ENCODE peak calls at places on chromosomes 6 and 20, in four cellular contexts. C is spleen, G is NT2/D1, M is T1000. B is an unnamed sample.

GRCh38 chr20:55714082-55714481 is 291.2 kb downstream of the CBLN4 start:
- DNase-seq in C (no peak), G (no peak), M (no peak), B (no peak)

GRCh38 chr20:51757226-51757625 is 11.0 kb downstream of the ATP9A start:
- DNase-seq in C (no peak), G (no peak), M (no peak), B (no peak)

GRCh38 chr20:4173142-4173541 is 157.8 kb upstream of the RNF24 start:
- DNase-seq in C (no peak), G (no peak), M (no peak), B (no peak)

GRCh38 chr6:43395822-43396221 is 26.4 kb upstream of the ZNF318 start:
- DNase-seq in C (no peak), G (no peak), M (no peak), B (no peak)

GRCh38 chr6:87391334-87391733 is 16.4 kb upstream of the CFAP206 start:
- DNase-seq in C (no peak), G (peak; percentile 27), M (no peak), B (no peak)

GRCh38 chr6:33813960-33814662 is 10.3 kb upstream of the MLN start:
- DNase-seq in C (no peak), G (no peak), M (no peak), B (no peak)

GRCh38 chr6:37171141-37171969 is 1.4 kb downstream of the PIM1 start:
- DNase-seq in C (peak; percentile 90), G (no peak), M (no peak), B (peak; percentile 85)

GRCh38 chr6:100261486-100261885 is 203.2 kb downstream of the SIM1 start:
- DNase-seq in C (no peak), G (no peak), M (no peak), B (no peak)

GRCh38 chr6:70586114-70586513 is 19.4 kb downstream of the SDHAF4 start:
- DNase-seq in C (no peak), G (no peak), M (no peak), B (no peak)

GRCh38 chr20:53328956-53329355 is 264.7 kb downstream of the ZNF217 start:
- DNase-seq in C (no peak), G (no peak), M (no peak), B (no peak)

GRCh38 chr6:140256213-140256612 is 881.8 kb upstream of the CITED2 start:
- DNase-seq in C (no peak), G (no peak), M (no peak), B (no peak)

GRCh38 chr6:8707956-8708772 is 272.8 kb upstream of the SLC35B3 start:
- DNase-seq in C (no peak), G (no peak), M (no peak), B (no peak)

GRCh38 chr6:23365732-23366131 is 760.3 kb upstream of the NRSN1 start:
- DNase-seq in C (no peak), G (no peak), M (no peak), B (no peak)

GRCh38 chr6:38198219-38198618 is 378.7 kb downstream of the ZFAND3 start:
- DNase-seq in C (no peak), G (no peak), M (no peak), B (no peak)

GRCh38 chr6:105178110-105178509 is 1.7 kb downstream of the POPDC3 start:
- DNase-seq in C (no peak), G (no peak), M (no peak), B (no peak)

GRCh38 chr20:217266-217665 is 9.8 kb upstream of the DEFB129 start:
- DNase-seq in C (no peak), G (no peak), M (no peak), B (no peak)

GRCh38 chr20:57794600-57795346 is 85.0 kb upstream of the PMEPA1 start:
- DNase-seq in C (peak; percentile 54), G (no peak), M (peak; percentile 81), B (no peak)

GRCh38 chr20:3111507-3111906 is 27.0 kb upstream of the AVP start:
- DNase-seq in C (no peak), G (no peak), M (no peak), B (no peak)

GRCh38 chr20:3704085-3704484 is 8.3 kb downstream of the SIGLEC1 start:
- DNase-seq in C (peak; percentile 50), G (no peak), M (no peak), B (no peak)

B was measured in cardiac septum.